ENCODE peak calls at places on chromosomes 11 and 22, in six cellular contexts. D is neuronal stem cell, N is IMR-90, E is mesenchymal stem cell, M is H9, Y is H1. R is an unnamed sample.

GRCh38 chr11:76614471-76615183 is 55.9 kb downstream of the LRRC32 start:
- DNase-seq in D (no peak), N (no peak), E (no peak), M (no peak), Y (no peak), R (peak)

GRCh38 chr11:79097279-79097875 is 343.5 kb downstream of the TENM4 start:
- DNase-seq in D (no peak), N (no peak), E (no peak), M (no peak), Y (no peak), R (no peak)

GRCh38 chr11:96314326-96315050 is 28.5 kb downstream of the MAML2 start:
- DNase-seq in D (no peak), N (peak), E (peak), M (no peak), Y (no peak), R (no peak)

GRCh38 chr22:31313366-31314147 is 21.3 kb upstream of the PIK3IP1 start:
- DNase-seq in D (peak), N (peak), E (peak), M (peak), Y (peak), R (peak)

GRCh38 chr22:39136317-39136716 is 16.2 kb downstream of the CBX7 start:
- DNase-seq in D (no peak), N (no peak), E (no peak), M (no peak), Y (no peak), R (no peak)

GRCh38 chr11:43944761-43945311 is 2.4 kb downstream of the C11orf96 start:
- DNase-seq in D (no peak), N (peak), E (peak), M (peak), Y (no peak), R (peak)

GRCh38 chr11:62392944-62393628 is 25.7 kb upstream of the SCGB1A1 start:
- DNase-seq in D (no peak), N (no peak), E (no peak), M (no peak), Y (no peak), R (no peak)

GRCh38 chr11:25981998-25982397 is 349.9 kb upstream of the ANO3 start:
- DNase-seq in D (peak), N (peak), E (peak), M (no peak), Y (no peak), R (peak)

GRCh38 chr11:115132829-115133228 is 371.4 kb downstream of the CADM1 start:
- DNase-seq in D (no peak), N (no peak), E (no peak), M (peak), Y (no peak), R (peak)

GRCh38 chr22:44444341-44445306 is 53.4 kb downstream of the RTL6 start:
- DNase-seq in D (no peak), N (no peak), E (no peak), M (peak), Y (peak), R (peak)

GRCh38 chr11:120302001-120302805 is 22.9 kb upstream of the TLCD5 start:
- DNase-seq in D (no peak), N (no peak), E (no peak), M (no peak), Y (no peak), R (no peak)

GRCh38 chr11:62926669-62927455 is 5.7 kb upstream of the CHRM1 start:
- DNase-seq in D (no peak), N (no peak), E (no peak), M (no peak), Y (no peak), R (no peak)

GRCh38 chr11:117819096-117820040 is 5.2 kb downstream of the FXYD2 start:
- DNase-seq in D (peak), N (peak), E (peak), M (peak), Y (peak), R (peak)

GRCh38 chr11:11816511-11817319 is 25.1 kb upstream of the USP47 start:
- DNase-seq in D (no peak), N (peak), E (no peak), M (no peak), Y (no peak), R (peak)

GRCh38 chr11:41868606-41869005 is 409.2 kb upstream of the LRRC4C start:
- DNase-seq in D (no peak), N (no peak), E (no peak), M (no peak), Y (no peak), R (no peak)

GRCh38 chr11:44229664-44230063 is 80.3 kb downstream of the ALX4 start:
- DNase-seq in D (no peak), N (peak), E (no peak), M (no peak), Y (no peak), R (no peak)

GRCh38 chr11:96393753-96394348 is 4.0 kb downstream of the JRKL start:
- DNase-seq in D (no peak), N (peak), E (peak), M (no peak), Y (no peak), R (peak)

GRCh38 chr11:17445240-17445795 is 31.3 kb downstream of the ABCC8 start:
- DNase-seq in D (no peak), N (no peak), E (no peak), M (no peak), Y (no peak), R (no peak)

GRCh38 chr11:56905936-56906335 is 82.8 kb upstream of the OR5AK2 start:
- DNase-seq in D (no peak), N (no peak), E (no peak), M (no peak), Y (no peak), R (no peak)

GRCh38 chr11:79352304-79352703 is 88.5 kb downstream of the TENM4 start:
- DNase-seq in D (no peak), N (no peak), E (no peak), M (no peak), Y (no peak), R (peak)

GRCh38 chr22:43148581-43148980 is 2.8 kb upstream of the TSPO start:
- DNase-seq in D (no peak), N (no peak), E (no peak), M (no peak), Y (no peak), R (no peak)

GRCh38 chr11:123585206-123585605 is 69.2 kb downstream of the SCN3B start:
- DNase-seq in D (no peak), N (no peak), E (no peak), M (no peak), Y (no peak), R (no peak)

GRCh38 chr22:37328017-37328416 is 45.7 kb downstream of the CYTH4 start:
- DNase-seq in D (no peak), N (peak), E (peak), M (no peak), Y (no peak), R (no peak)

GRCh38 chr22:36331306-36331911 is 56.4 kb downstream of the MYH9 start:
- DNase-seq in D (no peak), N (peak), E (peak), M (peak), Y (peak), R (peak)

GRCh38 chr22:28129319-28129962 is 210.4 kb upstream of the PITPNB start:
- DNase-seq in D (no peak), N (no peak), E (no peak), M (peak), Y (peak), R (peak)

GRCh38 chr11:61769169-61769920 is 16.9 kb downstream of the MYRF start:
- DNase-seq in D (no peak), N (peak), E (peak), M (no peak), Y (no peak), R (no peak)

GRCh38 chr11:99638073-99638553 is 617.4 kb downstream of the CNTN5 start:
- DNase-seq in D (no peak), N (no peak), E (no peak), M (no peak), Y (no peak), R (no peak)

GRCh38 chr11:133964946-133965632 is 8.3 kb upstream of the IGSF9B start:
- DNase-seq in D (no peak), N (no peak), E (no peak), M (no peak), Y (no peak), R (no peak)

GRCh38 chr22:19109198-19110063 is 12.8 kb downstream of the DGCR2 start:
- DNase-seq in D (no peak), N (peak), E (peak), M (no peak), Y (no peak), R (no peak)

GRCh38 chr11:38538866-38539651 is 1941.0 kb upstream of the RAG2 start:
- DNase-seq in D (no peak), N (no peak), E (no peak), M (no peak), Y (no peak), R (no peak)

GRCh38 chr11:57482782-57483569 is 22.6 kb downstream of the RTN4RL2 start:
- DNase-seq in D (peak), N (peak), E (peak), M (peak), Y (no peak), R (peak)

DNA sequence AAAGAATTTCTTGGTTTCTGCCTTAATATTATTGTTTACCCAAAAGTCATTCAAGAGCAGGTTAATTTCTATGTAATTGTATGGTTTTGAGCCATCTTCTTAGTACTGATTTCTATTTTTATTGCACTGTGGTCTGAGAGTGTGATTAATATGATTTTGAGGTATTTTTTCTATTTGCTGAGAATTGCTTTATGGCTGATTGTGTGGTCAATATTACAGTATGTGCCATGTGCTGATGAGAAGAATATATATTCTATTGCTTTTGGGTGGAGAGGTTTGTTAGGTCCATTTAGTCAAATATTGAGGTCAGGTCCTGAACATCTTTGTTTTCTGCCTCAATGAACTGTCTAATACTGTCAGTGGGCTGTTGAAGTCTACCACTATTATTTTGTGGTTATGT is 20.7 kb upstream of the RAB38 start:
- DNase-seq in D (no peak), N (no peak), E (no peak), M (no peak), Y (no peak), R (no peak)
- H2BK15ac ChIP-seq in D (no peak), N (no peak), E (no peak), M (no peak), Y (no peak), R (no peak)

DNA sequence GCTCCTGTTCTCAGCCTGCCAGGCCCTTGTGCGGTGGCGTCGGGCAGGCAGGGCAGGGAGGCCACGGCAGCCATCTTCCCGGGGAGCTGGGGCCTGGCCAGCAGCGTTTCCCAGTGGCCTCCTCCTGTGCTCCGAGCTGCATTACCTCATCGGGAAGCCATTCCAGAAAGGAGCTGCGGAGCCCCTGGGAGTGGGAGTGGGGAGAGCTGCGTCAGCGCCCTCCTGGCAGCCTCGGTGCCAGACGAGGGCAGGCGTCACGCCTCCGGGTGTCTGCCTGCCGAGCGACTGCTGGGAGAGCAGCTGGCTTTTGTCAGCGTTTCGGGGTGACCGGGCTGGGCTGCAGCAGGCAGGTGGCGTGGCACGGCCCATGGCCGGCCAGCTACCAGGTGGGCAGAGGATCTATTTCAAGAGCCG is 30.9 kb upstream of the WNT7B start:
- DNase-seq in D (no peak), N (peak), E (peak), M (no peak), Y (no peak), R (peak)
- H3K18ac ChIP-seq in D (peak), N (peak), E (peak), M (no peak), Y (no peak), R (no peak)

GRCh38 chr11:22194907-22195306 is 2.0 kb downstream of the ANO5 start:
- DNase-seq in D (no peak), N (no peak), E (no peak), M (no peak), Y (no peak), R (no peak)

GRCh38 chr11:22190827-22191463 is 1.9 kb upstream of the ANO5 start:
- DNase-seq in D (no peak), N (no peak), E (no peak), M (no peak), Y (no peak), R (no peak)

GRCh38 chr11:22192289-22192641 is 620 bp upstream of the ANO5 start:
- DNase-seq in D (no peak), N (no peak), E (no peak), M (peak), Y (peak), R (peak)

GRCh38 chr11:22193348-22194051 is 615 bp downstream of the ANO5 start:
- DNase-seq in D (peak), N (no peak), E (no peak), M (peak), Y (peak), R (peak)

DNA sequence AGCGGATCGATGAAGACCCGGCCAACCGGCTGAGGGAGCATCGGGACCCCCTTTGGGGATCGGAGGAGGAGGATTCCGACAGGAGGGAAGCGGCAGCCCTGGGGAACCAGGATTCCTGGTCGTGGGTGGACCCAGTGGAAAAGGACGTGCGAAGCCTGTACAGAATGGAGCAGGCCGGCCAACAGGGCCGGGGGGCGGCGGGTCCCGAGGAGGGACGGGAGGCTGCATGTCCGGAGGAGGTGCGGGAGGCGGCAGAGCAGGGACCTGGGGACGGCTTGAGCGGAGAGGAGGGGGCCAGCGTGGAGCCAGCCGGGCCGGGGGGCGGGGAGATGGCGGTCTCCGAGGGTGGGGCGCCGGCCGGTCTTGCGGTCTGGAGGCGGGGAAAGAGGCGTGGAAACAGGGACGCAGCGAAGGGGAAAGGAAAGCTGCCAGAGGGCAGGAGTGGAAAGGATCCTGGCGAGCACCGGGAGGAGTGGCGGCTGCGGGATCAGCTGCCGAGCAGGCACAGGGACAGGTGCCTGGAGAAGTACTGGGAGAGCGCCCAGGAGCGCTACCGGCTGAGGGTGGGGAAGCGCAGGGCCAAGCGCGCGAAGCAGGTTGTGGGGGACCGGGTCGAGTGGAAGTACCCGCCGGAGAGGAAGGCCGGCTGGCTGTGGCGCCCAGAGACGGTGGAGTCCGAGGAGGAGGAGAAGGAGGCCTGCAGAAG is at the start of gene ANO5:
- DNase-seq in D (peak), N (no peak), E (no peak), M (peak), Y (peak), R (peak)
- H3K27ac ChIP-seq in D (peak), N (no peak), E (no peak), M (no peak), Y (no peak), R (no peak)

GRCh38 chr11:225734-226453 is 10.2 kb downstream of the SIRT3 start:
- DNase-seq in D (no peak), N (peak), E (peak), M (no peak), Y (no peak), R (no peak)
- H2BK15ac ChIP-seq in D (no peak), N (no peak), E (no peak), M (no peak), Y (no peak), R (no peak)

GRCh38 chr11:100875521-100875869 is 188.4 kb downstream of the ARHGAP42 start:
- DNase-seq in D (no peak), N (no peak), E (no peak), M (no peak), Y (no peak), R (no peak)
- H3K18ac ChIP-seq in D (no peak), N (peak), E (no peak), M (no peak), Y (no peak), R (no peak)

GRCh38 chr11:128728767-128729587 is 35.1 kb downstream of the FLI1 start:
- DNase-seq in D (no peak), N (no peak), E (no peak), M (no peak), Y (no peak), R (no peak)
- H3K27ac ChIP-seq in D (no peak), N (no peak), E (no peak), M (no peak), Y (no peak), R (no peak)

GRCh38 chr11:87101956-87102355 is 64.2 kb downstream of the TMEM135 start:
- DNase-seq in D (no peak), N (no peak), E (no peak), M (no peak), Y (no peak), R (no peak)
- H2BK15ac ChIP-seq in D (no peak), N (no peak), E (no peak), M (no peak), Y (no peak), R (no peak)

GRCh38 chr22:50506611-50507420 is 686 bp downstream of the LMF2 start:
- DNase-seq in D (no peak), N (no peak), E (peak), M (peak), Y (no peak), R (no peak)
- H3K18ac ChIP-seq in D (peak), N (peak), E (peak), M (no peak), Y (peak), R (no peak)

GRCh38 chr11:67439321-67440228 is 2.1 kb upstream of the PTPRCAP start:
- DNase-seq in D (no peak), N (no peak), E (peak), M (peak), Y (no peak), R (peak)

GRCh38 chr11:67438121-67438902 is 830 bp upstream of the PTPRCAP start:
- DNase-seq in D (no peak), N (no peak), E (no peak), M (peak), Y (no peak), R (no peak)

GRCh38 chr11:67441082-67441683 is 2.1 kb downstream of the CORO1B start:
- DNase-seq in D (no peak), N (no peak), E (no peak), M (no peak), Y (no peak), R (no peak)

GRCh38 chr11:67441731-67442401 is 1.4 kb downstream of the CORO1B start:
- DNase-seq in D (no peak), N (no peak), E (no peak), M (no peak), Y (no peak), R (no peak)

DNA sequence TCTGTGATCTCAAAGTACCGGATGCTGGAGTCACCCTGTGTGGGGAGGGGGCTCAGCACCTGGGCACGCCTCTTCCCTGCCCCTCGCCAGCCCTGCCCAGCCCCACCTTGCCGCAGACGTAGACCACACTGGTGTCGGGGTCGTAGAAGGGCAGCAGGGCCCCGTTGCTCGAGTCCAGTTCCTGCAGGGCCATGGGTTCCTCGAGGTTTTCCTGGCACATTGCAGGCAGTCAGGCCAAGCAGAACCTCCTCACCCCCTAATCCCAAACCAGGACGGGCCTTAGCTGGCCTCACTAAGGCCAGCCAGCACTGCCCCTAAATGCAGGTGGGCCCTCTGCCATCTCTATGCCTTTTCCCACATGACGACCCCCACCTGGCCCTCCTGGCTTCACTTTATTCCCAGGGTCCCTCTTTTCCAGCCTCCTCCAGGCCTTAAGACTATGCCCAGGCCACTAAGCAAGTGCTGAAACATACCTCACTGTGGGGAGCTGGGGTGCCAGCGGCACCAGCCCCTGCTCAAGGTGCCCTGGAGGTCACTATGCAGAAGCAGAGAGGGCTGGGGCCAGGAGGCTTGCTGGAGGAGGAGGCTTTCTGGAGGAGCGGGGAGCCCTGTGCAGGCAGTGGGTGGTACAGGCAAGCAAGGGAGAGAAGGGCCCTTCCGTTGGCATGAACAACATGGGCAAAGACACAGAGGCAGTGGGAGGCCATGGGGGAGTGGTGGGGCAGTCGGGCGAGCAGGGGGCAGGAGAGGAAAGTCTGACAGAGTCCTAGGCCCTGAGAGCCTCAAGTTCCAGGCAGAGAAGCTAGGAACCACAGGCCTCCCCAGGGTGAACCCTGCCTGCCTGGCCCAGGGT is 2.8 kb downstream of the CORO1B start:
- DNase-seq in D (no peak), N (no peak), E (no peak), M (no peak), Y (no peak), R (no peak)
- H3K27ac ChIP-seq in D (no peak), N (no peak), E (peak), M (no peak), Y (no peak), R (no peak)

GRCh38 chr11:21018248-21018647 is 348.9 kb downstream of the NELL1 start:
- DNase-seq in D (no peak), N (no peak), E (no peak), M (no peak), Y (no peak), R (peak)
- H2BK15ac ChIP-seq in D (no peak), N (no peak), E (no peak), M (no peak), Y (no peak), R (no peak)

R was measured in mesendoderm.